ENCODE peak calls at places on chromosomes 11 and 22, in ten cellular contexts. One of them, this sample, is unnamed.

GRCh38 chr11:111456859-111457730 is 55.1 kb downstream of the BTG4 start:
- DNase-seq in HL-60: no peak
- DNase-seq in body of pancreas: no peak
- DNase-seq in choroid plexus epithelial cell: no peak
- DNase-seq in AG04450: no peak
- DNase-seq in fibroblast of the aortic adventitia: no peak
- DNase-seq in nephron progenitor cell: no peak
- DNase-seq in GM23338: no peak
- DNase-seq in mucosa of descending colon: no peak
- DNase-seq in heart left ventricle: no peak
- DNase-seq in this sample: peak

GRCh38 chr22:43127166-43127908 is 15.9 kb downstream of the MCAT start:
- DNase-seq in HL-60: no peak
- DNase-seq in body of pancreas: no peak
- DNase-seq in choroid plexus epithelial cell: no peak
- DNase-seq in AG04450: no peak
- DNase-seq in fibroblast of the aortic adventitia: no peak
- DNase-seq in nephron progenitor cell: no peak
- DNase-seq in GM23338: no peak
- DNase-seq in mucosa of descending colon: peak
- DNase-seq in heart left ventricle: no peak
- DNase-seq in this sample: no peak

GRCh38 chr11:34926101-34926830 is 9.8 kb downstream of the PDHX start:
- DNase-seq in HL-60: no peak
- DNase-seq in body of pancreas: no peak
- DNase-seq in choroid plexus epithelial cell: peak
- DNase-seq in AG04450: no peak
- DNase-seq in fibroblast of the aortic adventitia: peak
- DNase-seq in nephron progenitor cell: no peak
- DNase-seq in GM23338: peak
- DNase-seq in mucosa of descending colon: no peak
- DNase-seq in heart left ventricle: no peak
- DNase-seq in this sample: no peak

GRCh38 chr11:134576286-134576685 is 164.2 kb upstream of the B3GAT1 start:
- DNase-seq in HL-60: no peak
- DNase-seq in body of pancreas: no peak
- DNase-seq in choroid plexus epithelial cell: no peak
- DNase-seq in AG04450: no peak
- DNase-seq in fibroblast of the aortic adventitia: no peak
- DNase-seq in nephron progenitor cell: no peak
- DNase-seq in GM23338: no peak
- DNase-seq in mucosa of descending colon: no peak
- DNase-seq in heart left ventricle: no peak
- DNase-seq in this sample: no peak

GRCh38 chr11:10122337-10123197 is 171.5 kb downstream of the SBF2 start:
- DNase-seq in HL-60: no peak
- DNase-seq in body of pancreas: no peak
- DNase-seq in choroid plexus epithelial cell: peak
- DNase-seq in AG04450: no peak
- DNase-seq in fibroblast of the aortic adventitia: peak
- DNase-seq in nephron progenitor cell: no peak
- DNase-seq in GM23338: peak
- DNase-seq in mucosa of descending colon: no peak
- DNase-seq in heart left ventricle: no peak
- DNase-seq in this sample: no peak

GRCh38 chr11:72829178-72829577 is 15.0 kb downstream of the ATG16L2 start:
- DNase-seq in HL-60: no peak
- DNase-seq in body of pancreas: no peak
- DNase-seq in choroid plexus epithelial cell: no peak
- DNase-seq in AG04450: no peak
- DNase-seq in fibroblast of the aortic adventitia: no peak
- DNase-seq in nephron progenitor cell: no peak
- DNase-seq in GM23338: no peak
- DNase-seq in mucosa of descending colon: no peak
- DNase-seq in heart left ventricle: no peak
- DNase-seq in this sample: no peak

GRCh38 chr22:32475428-32476010 is 908 bp downstream of the FBXO7 start:
- DNase-seq in HL-60: peak
- DNase-seq in body of pancreas: peak
- DNase-seq in choroid plexus epithelial cell: peak
- DNase-seq in AG04450: no peak
- DNase-seq in fibroblast of the aortic adventitia: peak
- DNase-seq in nephron progenitor cell: peak
- DNase-seq in GM23338: peak
- DNase-seq in mucosa of descending colon: peak
- DNase-seq in heart left ventricle: peak
- DNase-seq in this sample: no peak

GRCh38 chr11:86212212-86212611 is 32.3 kb upstream of the EED start:
- DNase-seq in HL-60: no peak
- DNase-seq in body of pancreas: no peak
- DNase-seq in choroid plexus epithelial cell: no peak
- DNase-seq in AG04450: no peak
- DNase-seq in fibroblast of the aortic adventitia: no peak
- DNase-seq in nephron progenitor cell: no peak
- DNase-seq in GM23338: no peak
- DNase-seq in mucosa of descending colon: no peak
- DNase-seq in heart left ventricle: no peak
- DNase-seq in this sample: no peak

GRCh38 chr22:19419464-19420178 is 11.9 kb downstream of the HIRA start:
- DNase-seq in HL-60: peak
- DNase-seq in body of pancreas: no peak
- DNase-seq in choroid plexus epithelial cell: peak
- DNase-seq in AG04450: no peak
- DNase-seq in fibroblast of the aortic adventitia: no peak
- DNase-seq in nephron progenitor cell: no peak
- DNase-seq in GM23338: no peak
- DNase-seq in mucosa of descending colon: no peak
- DNase-seq in heart left ventricle: no peak
- DNase-seq in this sample: no peak

GRCh38 chr11:44755553-44756505 is 29.1 kb downstream of the TSPAN18 start:
- DNase-seq in HL-60: no peak
- DNase-seq in body of pancreas: no peak
- DNase-seq in choroid plexus epithelial cell: no peak
- DNase-seq in AG04450: no peak
- DNase-seq in fibroblast of the aortic adventitia: no peak
- DNase-seq in nephron progenitor cell: no peak
- DNase-seq in GM23338: no peak
- DNase-seq in mucosa of descending colon: no peak
- DNase-seq in heart left ventricle: no peak
- DNase-seq in this sample: no peak

GRCh38 chr11:73399159-73400090 is 23.2 kb downstream of the RELT start:
- DNase-seq in HL-60: no peak
- DNase-seq in body of pancreas: no peak
- DNase-seq in choroid plexus epithelial cell: no peak
- DNase-seq in AG04450: no peak
- DNase-seq in fibroblast of the aortic adventitia: peak
- DNase-seq in nephron progenitor cell: no peak
- DNase-seq in GM23338: no peak
- DNase-seq in mucosa of descending colon: no peak
- DNase-seq in heart left ventricle: peak
- DNase-seq in this sample: no peak

GRCh38 chr11:130209128-130209932 is 49.7 kb downstream of the ST14 start:
- DNase-seq in HL-60: no peak
- DNase-seq in body of pancreas: peak
- DNase-seq in choroid plexus epithelial cell: no peak
- DNase-seq in AG04450: no peak
- DNase-seq in fibroblast of the aortic adventitia: no peak
- DNase-seq in nephron progenitor cell: no peak
- DNase-seq in GM23338: no peak
- DNase-seq in mucosa of descending colon: no peak
- DNase-seq in heart left ventricle: no peak
- DNase-seq in this sample: no peak

GRCh38 chr11:126438272-126438671 is 82.8 kb downstream of the ST3GAL4 start:
- DNase-seq in HL-60: no peak
- DNase-seq in body of pancreas: no peak
- DNase-seq in choroid plexus epithelial cell: no peak
- DNase-seq in AG04450: no peak
- DNase-seq in fibroblast of the aortic adventitia: no peak
- DNase-seq in nephron progenitor cell: no peak
- DNase-seq in GM23338: no peak
- DNase-seq in mucosa of descending colon: no peak
- DNase-seq in heart left ventricle: peak
- DNase-seq in this sample: no peak

DNA sequence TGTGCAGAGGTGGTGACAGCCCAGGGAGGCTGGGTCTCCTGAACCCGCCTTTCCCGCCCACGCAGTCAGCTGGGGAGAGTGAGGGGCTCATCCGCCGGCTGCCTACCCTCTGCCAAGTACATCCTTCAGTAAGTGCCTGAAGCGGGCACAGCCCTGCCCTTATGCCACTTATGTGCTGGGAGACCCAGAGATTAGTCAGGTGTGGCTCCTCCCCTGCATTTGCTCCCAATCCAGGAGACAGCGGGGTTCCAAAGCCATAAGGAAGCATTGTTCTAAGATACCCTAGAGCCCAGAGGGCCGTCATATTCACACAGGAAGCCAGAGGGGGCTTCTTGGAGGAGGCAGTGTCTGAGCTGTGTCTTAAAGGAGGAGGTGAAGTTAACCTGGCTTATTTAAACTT is 5.8 kb upstream of the PPP6R3 start:
- DNase-seq in HL-60: no peak
- DNase-seq in body of pancreas: no peak
- DNase-seq in choroid plexus epithelial cell: no peak
- DNase-seq in AG04450: no peak
- DNase-seq in fibroblast of the aortic adventitia: no peak
- DNase-seq in nephron progenitor cell: no peak
- DNase-seq in GM23338: peak
- DNase-seq in mucosa of descending colon: no peak
- DNase-seq in heart left ventricle: peak
- DNase-seq in this sample: no peak
- TF ChIP-seq CTCF in HL-60: no peak
- TF ChIP-seq CTCF in body of pancreas: no peak
- TF ChIP-seq CTCF in choroid plexus epithelial cell: no peak
- TF ChIP-seq CTCF in AG04450: no peak
- TF ChIP-seq CTCF in fibroblast of the aortic adventitia: no peak
- TF ChIP-seq CTCF in nephron progenitor cell: no peak
- TF ChIP-seq CTCF in GM23338: peak
- TF ChIP-seq CTCF in mucosa of descending colon: no peak
- TF ChIP-seq CTCF in heart left ventricle: no peak
- TF ChIP-seq CTCF in this sample: no peak

GRCh38 chr11:68459886-68460740 is 439 bp upstream of the PPP6R3 start:
- DNase-seq in HL-60: peak
- DNase-seq in body of pancreas: peak
- DNase-seq in choroid plexus epithelial cell: peak
- DNase-seq in AG04450: peak
- DNase-seq in fibroblast of the aortic adventitia: peak
- DNase-seq in nephron progenitor cell: peak
- DNase-seq in GM23338: peak
- DNase-seq in mucosa of descending colon: peak
- DNase-seq in heart left ventricle: peak
- DNase-seq in this sample: peak
- TF ChIP-seq CTCF in HL-60: no peak
- TF ChIP-seq CTCF in body of pancreas: no peak
- TF ChIP-seq CTCF in choroid plexus epithelial cell: no peak
- TF ChIP-seq CTCF in AG04450: no peak
- TF ChIP-seq CTCF in fibroblast of the aortic adventitia: no peak
- TF ChIP-seq CTCF in nephron progenitor cell: no peak
- TF ChIP-seq CTCF in GM23338: no peak
- TF ChIP-seq CTCF in mucosa of descending colon: no peak
- TF ChIP-seq CTCF in heart left ventricle: no peak
- TF ChIP-seq CTCF in this sample: no peak

GRCh38 chr11:64834031-64834722 is 10.3 kb downstream of the CDC42BPG start:
- DNase-seq in HL-60: no peak
- DNase-seq in body of pancreas: no peak
- DNase-seq in choroid plexus epithelial cell: no peak
- DNase-seq in AG04450: no peak
- DNase-seq in fibroblast of the aortic adventitia: no peak
- DNase-seq in nephron progenitor cell: no peak
- DNase-seq in GM23338: no peak
- DNase-seq in mucosa of descending colon: no peak
- DNase-seq in heart left ventricle: no peak
- DNase-seq in this sample: no peak

GRCh38 chr11:64831411-64831891 is 13.0 kb downstream of the CDC42BPG start:
- DNase-seq in HL-60: no peak
- DNase-seq in body of pancreas: no peak
- DNase-seq in choroid plexus epithelial cell: no peak
- DNase-seq in AG04450: no peak
- DNase-seq in fibroblast of the aortic adventitia: no peak
- DNase-seq in nephron progenitor cell: no peak
- DNase-seq in GM23338: no peak
- DNase-seq in mucosa of descending colon: no peak
- DNase-seq in heart left ventricle: no peak
- DNase-seq in this sample: no peak

GRCh38 chr11:64833509-64833908 is 10.9 kb downstream of the CDC42BPG start:
- DNase-seq in HL-60: no peak
- DNase-seq in body of pancreas: no peak
- DNase-seq in choroid plexus epithelial cell: no peak
- DNase-seq in AG04450: no peak
- DNase-seq in fibroblast of the aortic adventitia: no peak
- DNase-seq in nephron progenitor cell: no peak
- DNase-seq in GM23338: no peak
- DNase-seq in mucosa of descending colon: no peak
- DNase-seq in heart left ventricle: no peak
- DNase-seq in this sample: no peak

GRCh38 chr11:64833198-64833502 is 11.3 kb downstream of the CDC42BPG start:
- DNase-seq in HL-60: no peak
- DNase-seq in body of pancreas: no peak
- DNase-seq in choroid plexus epithelial cell: no peak
- DNase-seq in AG04450: no peak
- DNase-seq in fibroblast of the aortic adventitia: no peak
- DNase-seq in nephron progenitor cell: no peak
- DNase-seq in GM23338: no peak
- DNase-seq in mucosa of descending colon: no peak
- DNase-seq in heart left ventricle: no peak
- DNase-seq in this sample: peak

DNA sequence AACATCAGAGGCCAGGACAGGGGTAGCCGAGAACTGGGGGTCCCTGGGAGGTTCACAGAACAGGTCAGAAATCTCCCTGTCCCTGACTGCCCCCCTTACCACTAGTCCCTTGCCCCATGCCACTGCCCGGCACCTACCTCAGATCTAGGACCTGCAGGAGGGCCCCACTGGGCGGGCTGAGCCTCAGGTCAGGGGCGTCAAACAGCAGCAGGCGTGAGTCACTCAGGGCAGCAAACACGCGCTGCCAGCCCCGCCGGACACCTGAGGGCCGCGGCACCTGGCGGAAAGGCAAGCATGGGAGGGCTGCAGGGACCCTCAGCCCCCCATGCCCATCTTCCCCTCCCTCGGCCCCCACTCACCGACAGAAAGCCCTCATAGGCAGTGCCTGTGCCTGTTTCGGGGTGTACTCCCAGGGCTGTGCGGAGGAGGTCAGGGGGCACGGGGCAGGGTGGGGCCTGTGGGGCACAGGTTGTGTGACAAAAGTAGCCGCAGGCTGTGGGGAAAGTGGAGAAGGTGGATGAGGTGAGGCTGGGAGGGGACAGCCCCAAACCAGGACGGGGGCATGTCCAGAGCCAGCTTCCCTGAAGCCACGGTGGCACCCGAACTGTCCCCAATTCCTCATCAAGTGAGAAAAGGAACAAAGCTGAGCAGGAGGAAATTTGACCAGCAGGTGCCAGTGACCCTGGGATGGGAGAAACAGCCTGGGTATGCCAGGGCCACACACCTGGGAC is 11.8 kb downstream of the CDC42BPG start:
- DNase-seq in HL-60: no peak
- DNase-seq in body of pancreas: no peak
- DNase-seq in choroid plexus epithelial cell: no peak
- DNase-seq in AG04450: no peak
- DNase-seq in fibroblast of the aortic adventitia: no peak
- DNase-seq in nephron progenitor cell: no peak
- DNase-seq in GM23338: no peak
- DNase-seq in mucosa of descending colon: no peak
- DNase-seq in heart left ventricle: no peak
- DNase-seq in this sample: peak
- TF ChIP-seq CTCF in HL-60: no peak
- TF ChIP-seq CTCF in body of pancreas: no peak
- TF ChIP-seq CTCF in choroid plexus epithelial cell: no peak
- TF ChIP-seq CTCF in AG04450: no peak
- TF ChIP-seq CTCF in fibroblast of the aortic adventitia: no peak
- TF ChIP-seq CTCF in nephron progenitor cell: no peak
- TF ChIP-seq CTCF in GM23338: no peak
- TF ChIP-seq CTCF in mucosa of descending colon: no peak
- TF ChIP-seq CTCF in heart left ventricle: no peak
- TF ChIP-seq CTCF in this sample: no peak

GRCh38 chr11:117607449-117607848 is 189.6 kb downstream of the DSCAML1 start:
- DNase-seq in HL-60: no peak
- DNase-seq in body of pancreas: no peak
- DNase-seq in choroid plexus epithelial cell: no peak
- DNase-seq in AG04450: no peak
- DNase-seq in fibroblast of the aortic adventitia: no peak
- DNase-seq in nephron progenitor cell: no peak
- DNase-seq in GM23338: no peak
- DNase-seq in mucosa of descending colon: no peak
- DNase-seq in heart left ventricle: no peak
- DNase-seq in this sample: peak
- TF ChIP-seq CTCF in HL-60: no peak
- TF ChIP-seq CTCF in body of pancreas: no peak
- TF ChIP-seq CTCF in choroid plexus epithelial cell: no peak
- TF ChIP-seq CTCF in AG04450: no peak
- TF ChIP-seq CTCF in fibroblast of the aortic adventitia: no peak
- TF ChIP-seq CTCF in nephron progenitor cell: no peak
- TF ChIP-seq CTCF in GM23338: no peak
- TF ChIP-seq CTCF in mucosa of descending colon: no peak
- TF ChIP-seq CTCF in heart left ventricle: no peak
- TF ChIP-seq CTCF in this sample: no peak

This sample was measured in CD14-positive monocyte.